ENCODE peak calls at places on chromosome 14, in four cellular contexts. W is Peyer's patch, C is uterus, R is upper lobe of right lung. G is an unnamed sample.

GRCh38 chr14:60510254-60510975 is 1.5 kb downstream of the SIX6 start:
- DNase-seq in C (no peak), W (no peak), R (no peak), G (no peak)

GRCh38 chr14:24132061-24132685 is 1.7 kb downstream of the FITM1 start:
- DNase-seq in C (no peak), W (no peak), R (no peak), G (peak; percentile 16)

GRCh38 chr14:52550661-52551060 is 1.6 kb downstream of the TXNDC16 start:
- DNase-seq in W (no peak), R (no peak), C (no peak), G (no peak)

GRCh38 chr14:69632752-69633151 is 21.4 kb downstream of the SUSD6 start:
- DNase-seq in C (no peak), R (no peak), W (no peak), G (no peak)

GRCh38 chr14:100815478-100816285 is 10.2 kb upstream of the MEG3 start:
- DNase-seq in W (no peak), R (no peak), C (no peak), G (no peak)

GRCh38 chr14:89794096-89794495 is 160.4 kb downstream of the EFCAB11 start:
- DNase-seq in C (no peak), R (no peak), W (no peak), G (no peak)

GRCh38 chr14:22432348-22432976 is 156.6 kb downstream of the DAD1 start:
- DNase-seq in R (no peak), W (no peak), C (peak; percentile 62), G (no peak)

GRCh38 chr14:72723741-72724530 is 170.0 kb downstream of the DPF3 start:
- DNase-seq in W (no peak), R (no peak), C (no peak), G (no peak)

GRCh38 chr14:70641548-70642312 is at the start of gene TTC9:
- DNase-seq in R (peak; percentile 76), C (no peak), W (peak; percentile 53), G (no peak)

GRCh38 chr14:81476816-81477215 is 56.8 kb downstream of the SEL1L start:
- DNase-seq in R (no peak), W (no peak), C (no peak), G (no peak)

GRCh38 chr14:81474156-81474492 is 59.5 kb downstream of the SEL1L start:
- DNase-seq in R (no peak), W (no peak), C (no peak), G (no peak)

GRCh38 chr14:81472096-81472800 is 61.4 kb downstream of the SEL1L start:
- DNase-seq in C (no peak), W (no peak), R (no peak), G (no peak)

GRCh38 chr14:81473456-81474155 is 60.0 kb downstream of the SEL1L start:
- DNase-seq in R (no peak), W (no peak), C (no peak), G (no peak)

DNA sequence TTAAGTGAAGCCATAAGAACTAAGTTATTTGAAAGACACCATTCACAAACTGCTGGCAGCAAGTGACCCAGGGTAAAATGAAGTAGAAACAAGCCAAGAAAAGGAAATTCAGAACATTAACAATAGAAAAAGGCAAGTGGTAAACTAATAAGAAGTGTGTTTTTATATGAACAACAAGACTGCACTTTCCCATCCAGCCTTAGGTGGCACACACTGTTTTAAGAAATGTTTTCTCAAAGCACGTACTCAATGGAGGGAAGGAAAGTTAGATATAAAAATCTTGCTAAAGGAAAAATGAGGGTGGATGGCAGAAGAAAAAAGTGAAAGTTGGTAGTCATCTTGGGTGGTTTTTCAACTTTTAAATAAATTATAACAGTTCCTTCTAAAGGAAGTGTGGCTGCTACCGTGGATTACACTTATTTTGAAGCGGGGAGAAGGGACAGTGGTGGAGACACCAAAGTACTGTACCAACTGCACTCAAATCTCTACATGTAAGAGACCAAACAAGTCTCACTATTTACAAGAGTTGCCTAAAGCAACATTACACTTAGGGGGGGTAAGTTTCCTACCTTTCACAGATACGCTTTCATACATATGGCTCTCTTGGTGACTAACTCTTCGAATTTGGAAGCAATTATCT is 58.8 kb downstream of the SEL1L start:
- DNase-seq in C (no peak), R (no peak), W (no peak), G (no peak)
- TF ChIP-seq CTCF in C (no peak), R (no peak), W (no peak), G (no peak)

GRCh38 chr14:67270354-67270753 is 29.1 kb downstream of the PALS1 start:
- DNase-seq in R (no peak), C (no peak), W (no peak), G (no peak)
- H3K27ac ChIP-seq in R (peak overlapping the region; percentile 67), C (peak overlapping the region; percentile 47), W (no peak overlapping the region), G (no peak overlapping the region)

GRCh38 chr14:29376251-29376650 is 551.4 kb downstream of the PRKD1 start:
- DNase-seq in C (no peak), R (no peak), W (no peak), G (no peak)
- TF ChIP-seq CTCF in C (no peak), R (no peak), W (no peak), G (no peak)

GRCh38 chr14:96494331-96494730 is 7.9 kb upstream of the PAPOLA start:
- DNase-seq in R (no peak), W (no peak), C (no peak), G (no peak)
- H3K27ac ChIP-seq in R (no peak overlapping the region), W (no peak overlapping the region), C (no peak overlapping the region), G (no peak overlapping the region)

DNA sequence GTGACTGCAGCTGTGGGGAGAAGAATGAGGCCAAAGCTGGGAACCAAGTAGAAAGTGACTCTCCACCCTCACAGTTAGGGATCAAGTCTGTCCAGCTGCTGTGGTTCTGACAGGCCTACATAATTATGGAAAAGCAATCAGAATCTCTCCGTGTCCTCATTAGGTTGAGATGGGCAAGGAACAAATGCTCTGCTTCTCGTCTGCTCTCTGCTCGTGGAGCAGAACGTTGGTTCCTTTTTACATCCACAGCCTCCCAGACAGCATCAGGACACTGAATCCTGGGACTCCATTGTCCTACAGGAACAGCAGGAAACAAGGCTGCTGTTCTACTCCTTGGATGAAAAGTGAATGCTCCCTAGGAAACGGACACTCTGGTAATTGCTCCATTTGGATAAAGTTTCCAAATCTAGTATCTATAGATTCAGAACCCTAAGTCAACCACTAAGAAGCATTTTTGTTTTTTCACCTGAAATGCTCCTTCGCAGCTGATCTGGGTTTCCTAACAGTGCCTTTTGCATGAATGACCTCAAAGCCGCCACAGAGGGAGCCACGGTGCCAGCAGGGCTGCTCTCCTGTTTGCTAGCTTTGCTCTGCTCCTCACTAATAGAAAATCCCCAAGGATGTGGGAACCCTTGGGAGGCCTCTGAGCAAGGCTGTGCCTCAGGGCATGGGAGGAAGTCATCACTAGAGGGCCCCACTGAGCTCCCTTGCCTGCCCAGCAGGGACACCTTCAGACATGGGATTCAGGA is 102.0 kb downstream of the EGLN3 start:
- DNase-seq in R (no peak), C (peak; percentile 30), W (peak; percentile 69), G (no peak)
- TF ChIP-seq CTCF in R (peak; percentile 60), C (peak; percentile 32), W (no peak), G (no peak)

DNA sequence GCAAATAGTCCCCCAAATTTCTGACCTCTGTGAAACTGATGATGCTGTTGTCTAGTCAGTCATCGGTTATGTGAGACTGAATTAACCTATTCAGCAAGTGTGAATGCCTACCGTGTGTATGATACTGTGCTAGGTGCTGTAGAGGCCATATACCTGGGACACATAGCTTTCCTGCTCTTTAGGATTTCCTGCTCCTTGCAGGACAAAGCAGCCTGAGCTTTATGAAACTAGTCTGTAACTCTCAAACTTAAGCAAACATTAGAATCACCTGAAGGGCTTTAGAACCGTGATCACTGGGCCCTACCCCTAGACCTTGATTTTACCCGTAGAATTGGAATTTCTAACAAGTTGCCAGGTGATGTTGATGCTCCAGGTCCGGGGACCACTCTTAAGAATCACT is 6.9 kb downstream of the MARK3 start:
- DNase-seq in R (no peak), W (no peak), C (no peak), G (no peak)
- H3K27ac ChIP-seq in R (peak overlapping the region; percentile 61), W (no peak overlapping the region), C (peak overlapping the region; percentile 30), G (no peak overlapping the region)

GRCh38 chr14:76006253-76006652 is 20.7 kb downstream of the IFT43 start:
- DNase-seq in C (no peak), R (no peak), W (no peak), G (no peak)
- TF ChIP-seq CTCF in C (no peak), R (no peak), W (no peak), G (no peak)

GRCh38 chr14:65308536-65308935 is 104.0 kb upstream of the FUT8 start:
- DNase-seq in W (no peak), R (no peak), C (no peak), G (no peak)
- H3K27ac ChIP-seq in W (no peak overlapping the region), R (no peak overlapping the region), C (no peak overlapping the region), G (no peak overlapping the region)

GRCh38 chr14:92461891-92462290 is 51.7 kb upstream of the RIN3 start:
- DNase-seq in W (no peak), R (no peak), C (no peak), G (no peak)

GRCh38 chr14:92462568-92462967 is 51.0 kb upstream of the RIN3 start:
- DNase-seq in W (no peak), R (no peak), C (no peak), G (no peak)

GRCh38 chr14:92464156-92464555 is 49.4 kb upstream of the RIN3 start:
- DNase-seq in W (no peak), R (no peak), C (no peak), G (no peak)

GRCh38 chr14:92464716-92465115 is 48.9 kb upstream of the RIN3 start:
- DNase-seq in R (no peak), W (no peak), C (no peak), G (no peak)

DNA sequence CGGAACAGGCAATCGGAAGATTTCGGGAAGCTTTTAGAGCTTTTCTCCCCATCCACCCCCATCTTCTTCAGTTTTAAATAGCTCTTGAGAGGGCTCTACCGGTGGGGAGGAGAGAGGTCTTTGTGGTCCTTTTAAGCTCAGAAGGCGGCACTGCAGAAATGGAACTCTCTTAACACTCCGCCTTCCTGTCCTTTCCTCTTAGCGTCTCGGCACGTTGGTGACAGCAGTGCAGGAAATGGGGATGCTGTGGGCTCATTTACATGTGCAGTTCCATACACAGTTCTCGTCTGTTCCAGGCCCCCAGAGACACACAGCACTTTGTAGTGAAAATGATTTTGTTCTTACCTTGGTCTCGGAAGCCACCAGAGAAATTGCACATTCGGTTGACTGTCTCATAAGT is 50.4 kb upstream of the RIN3 start:
- DNase-seq in C (no peak), R (no peak), W (no peak), G (no peak)
- TF ChIP-seq CTCF in C (no peak), R (no peak), W (no peak), G (no peak)